ENCODE peak calls at places on chromosomes 11 and 22, in ten cellular contexts. J, B, A, R, D, S, Q, G, F and T are unnamed samples.

GRCh38 chr22:20571531-20572007 is 64.2 kb downstream of the MED15 start:
- DNase-seq in D (no peak), G (peak; percentile 72), S (no peak), F (peak; percentile 72), J (no peak), A (peak; percentile 33), Q (peak; percentile 71), B (peak; percentile 46), R (no peak), T (peak; percentile 75)

GRCh38 chr11:67633758-67634365 is 4.1 kb upstream of the NUDT8 start:
- DNase-seq in G (no peak), F (peak; percentile 8), S (no peak), Q (no peak), D (no peak), R (no peak), A (no peak), J (no peak), B (peak; percentile 24), T (no peak)

GRCh38 chr11:101516546-101516945 is 67.3 kb downstream of the TRPC6 start:
- DNase-seq in J (no peak), B (no peak), Q (no peak), R (no peak), G (no peak), A (no peak), S (no peak), D (no peak), F (peak; percentile 47), T (no peak)

GRCh38 chr11:120024586-120024985 is 113.3 kb downstream of the TRIM29 start:
- DNase-seq in J (no peak), A (no peak), Q (no peak), R (no peak), D (peak; percentile 49), G (no peak), B (no peak), S (no peak), F (no peak), T (no peak)

GRCh38 chr22:20750461-20751184 is 23.3 kb upstream of the SERPIND1 start:
- DNase-seq in D (no peak), G (peak; percentile 62), B (peak; percentile 46), R (peak; percentile 67), S (peak; percentile 54), Q (peak; percentile 79), J (peak; percentile 63), F (no peak), A (peak; percentile 64), T (peak; percentile 63)

GRCh38 chr11:119263352-119263940 is 53.5 kb downstream of the MCAM start:
- DNase-seq in B (no peak), S (no peak), G (peak; percentile 23), J (no peak), F (no peak), A (no peak), Q (peak; percentile 26), D (no peak), R (no peak), T (no peak)

GRCh38 chr22:50542416-50542927 is 3.2 kb upstream of the KLHDC7B start:
- DNase-seq in A (no peak), J (no peak), G (peak; percentile 80), R (no peak), D (no peak), F (no peak), S (no peak), Q (peak; percentile 57), B (no peak), T (peak; percentile 53)

GRCh38 chr11:35288817-35289541 is 130.4 kb downstream of the SLC1A2 start:
- DNase-seq in F (no peak), A (no peak), S (no peak), J (no peak), R (peak; percentile 40), G (no peak), B (no peak), Q (no peak), D (no peak), T (peak; percentile 54)

GRCh38 chr11:34394771-34395300 is 37.0 kb upstream of the ABTB2 start:
- DNase-seq in D (no peak), S (no peak), A (no peak), R (no peak), B (no peak), G (no peak), J (no peak), F (no peak), Q (no peak), T (no peak)

GRCh38 chr11:111454561-111455192 is 57.5 kb downstream of the BTG4 start:
- DNase-seq in F (peak; percentile 81), R (no peak), G (peak; percentile 61), S (no peak), D (no peak), Q (peak; percentile 64), A (peak; percentile 60), J (peak; percentile 38), B (peak; percentile 40), T (peak; percentile 87)

GRCh38 chr22:35531695-35532094 is 8.9 kb upstream of the RASD2 start:
- DNase-seq in Q (no peak), A (no peak), J (no peak), G (no peak), B (no peak), D (no peak), F (no peak), R (no peak), S (no peak), T (no peak)

GRCh38 chr11:2838091-2838490 is 47.5 kb downstream of the CDKN1C start:
- DNase-seq in G (no peak), S (no peak), B (no peak), R (no peak), J (no peak), Q (no peak), D (no peak), A (no peak), F (no peak), T (no peak)

GRCh38 chr11:61460474-61460881 is 30.6 kb downstream of the SDHAF2 start:
- DNase-seq in Q (no peak), J (no peak), S (peak; percentile 35), D (no peak), B (no peak), R (no peak), G (no peak), F (no peak), A (no peak), T (no peak)

GRCh38 chr11:66546368-66546965 is at the start of gene ACTN3:
- DNase-seq in R (no peak), B (peak; percentile 33), G (peak; percentile 61), F (peak; percentile 81), D (peak; percentile 81), S (no peak), A (no peak), Q (peak; percentile 53), J (no peak), T (peak; percentile 26)

GRCh38 chr11:66548774-66549630 is 2.3 kb downstream of the ACTN3 start:
- DNase-seq in Q (no peak), A (no peak), R (no peak), J (no peak), S (no peak), F (no peak), G (no peak), D (no peak), B (no peak), T (no peak)

GRCh38 chr11:66548041-66548440 is 1.3 kb downstream of the ACTN3 start:
- DNase-seq in G (no peak), D (no peak), Q (no peak), J (no peak), B (no peak), F (no peak), S (no peak), A (no peak), R (no peak), T (no peak)

GRCh38 chr11:66546966-66547661 is 411 bp downstream of the ACTN3 start:
- DNase-seq in J (no peak), A (no peak), R (no peak), S (no peak), F (no peak), D (no peak), G (peak; percentile 52), Q (no peak), B (no peak), T (no peak)

GRCh38 chr11:66547662-66548009 is 933 bp downstream of the ACTN3 start:
- DNase-seq in A (no peak), D (no peak), J (no peak), G (no peak), B (no peak), Q (no peak), R (no peak), S (no peak), F (peak; percentile 41), T (no peak)
- TF ChIP-seq CTCF in A (no peak), D (no peak), J (no peak), G (no peak), B (no peak), Q (no peak), R (no peak), S (no peak), F (no peak), T (no peak)

DNA sequence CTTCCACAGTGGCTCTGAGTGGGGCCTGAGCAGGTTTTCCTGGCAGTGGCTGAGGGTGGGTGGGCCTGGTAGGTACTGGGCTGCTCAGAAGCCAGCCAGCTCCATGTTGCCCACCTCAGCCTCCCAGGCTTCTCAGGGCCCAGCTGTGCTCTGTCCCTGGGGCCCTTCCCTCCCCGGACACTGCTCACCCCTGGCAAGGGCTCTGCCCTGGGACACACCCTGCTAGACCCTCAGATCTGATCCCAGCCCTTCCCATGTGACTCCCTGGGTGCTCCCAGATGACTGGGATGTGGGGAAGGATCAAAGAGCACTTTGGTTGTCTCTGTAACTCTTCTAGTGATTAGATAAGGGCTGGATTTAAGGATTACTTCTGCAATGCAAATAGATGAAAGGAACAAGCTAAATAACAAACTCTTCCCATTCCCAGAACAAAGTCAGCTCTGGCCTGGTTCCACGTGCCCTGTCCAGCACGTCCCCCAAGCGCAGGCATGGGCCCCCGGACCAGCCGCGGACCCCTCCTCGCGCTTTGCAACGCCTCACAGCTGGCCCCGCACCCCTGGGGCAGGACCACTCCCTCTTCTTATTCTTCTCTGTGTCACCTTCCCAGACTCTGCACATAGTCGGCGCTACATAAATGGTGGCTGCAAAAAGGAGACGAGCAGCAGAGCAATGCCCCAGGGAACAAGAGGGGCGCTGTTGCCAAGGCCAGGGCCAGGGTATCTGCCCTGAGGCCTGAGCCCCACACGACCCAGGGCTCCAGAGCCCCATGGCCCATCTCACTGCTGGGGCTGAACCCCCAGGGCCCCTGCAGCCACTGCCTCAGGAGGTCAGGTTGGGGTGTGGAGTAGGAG is 5.7 kb upstream of the KRTAP5-6 start:
- DNase-seq in R (no peak), J (no peak), A (no peak), G (no peak), Q (no peak), S (no peak), B (no peak), D (peak; percentile 60), F (no peak), T (no peak)
- TF ChIP-seq CTCF in R (no peak), J (no peak), A (no peak), G (no peak), Q (no peak), S (no peak), B (no peak), D (no peak), F (no peak), T (no peak)

GRCh38 chr11:114262681-114263509 is 33.3 kb upstream of the NNMT start:
- DNase-seq in S (peak; percentile 33), A (peak; percentile 36), G (no peak), R (no peak), D (no peak), Q (no peak), F (peak; percentile 34), B (no peak), J (no peak), T (peak; percentile 14)
- TF ChIP-seq CTCF in S (peak; percentile 74), A (peak; percentile 45), G (no peak), R (peak; percentile 84), D (no peak), Q (peak; percentile 40), F (no peak), B (peak; percentile 54), J (peak; percentile 77), T (peak; percentile 48)

GRCh38 chr11:86861810-86862209 is 61.5 kb downstream of the PRSS23 start:
- DNase-seq in B (no peak), D (no peak), G (no peak), R (no peak), J (no peak), A (no peak), F (no peak), Q (no peak), S (no peak), T (no peak)
- TF ChIP-seq CTCF in B (no peak), D (no peak), G (no peak), R (no peak), J (no peak), A (no peak), F (no peak), Q (no peak), S (no peak), T (no peak)